ENCODE peak calls at places on chromosomes 2 and 18, in six cellular contexts. K is substantia nigra; I is body of pancreas; M is CD8-positive, alpha-beta T cell; L is RWPE2; D is transverse colon. F is an unnamed sample.

GRCh38 chr2:231512222-231512621 is 18.0 kb downstream of the NMUR1 start:
- DNase-seq in K (peak; percentile 7), I (no peak), M (no peak), L (no peak), D (no peak), F (no peak)

GRCh38 chr2:66434679-66435548 is at the start of gene MEIS1:
- DNase-seq in K (peak; percentile 82), I (peak; percentile 98), M (peak; percentile 28), L (peak; percentile 95), D (peak; percentile 80), F (no peak)

GRCh38 chr2:28084564-28084963 is 194.0 kb downstream of the BABAM2 start:
- DNase-seq in K (no peak), I (no peak), M (no peak), L (no peak), D (no peak), F (no peak)

GRCh38 chr18:63505566-63506335 is 29.0 kb downstream of the SERPINB5 start:
- DNase-seq in K (no peak), I (peak; percentile 6), M (no peak), L (no peak), D (peak; percentile 28), F (no peak)

GRCh38 chr2:220276736-220277444 is 649.5 kb downstream of the SLC4A3 start:
- DNase-seq in K (no peak), I (no peak), M (no peak), L (no peak), D (no peak), F (no peak)

GRCh38 chr18:49839012-49839411 is 25.7 kb upstream of the ACAA2 start:
- DNase-seq in K (no peak), I (no peak), M (no peak), L (peak; percentile 88), D (no peak), F (no peak)

GRCh38 chr18:10715791-10716190 is 190.0 kb downstream of the NAPG start:
- DNase-seq in K (no peak), I (peak; percentile 17), M (no peak), L (no peak), D (no peak), F (no peak)

GRCh38 chr2:189876271-189876670 is 92.0 kb downstream of the PMS1 start:
- DNase-seq in K (no peak), I (no peak), M (no peak), L (no peak), D (no peak), F (no peak)

GRCh38 chr2:186927185-186927866 is 78.4 kb upstream of the ZSWIM2 start:
- DNase-seq in K (no peak), I (no peak), M (no peak), L (no peak), D (no peak), F (no peak)

GRCh38 chr2:129256642-129257041 is 722.8 kb upstream of the RAB6C start:
- DNase-seq in K (no peak), I (no peak), M (no peak), L (no peak), D (no peak), F (no peak)

DNA sequence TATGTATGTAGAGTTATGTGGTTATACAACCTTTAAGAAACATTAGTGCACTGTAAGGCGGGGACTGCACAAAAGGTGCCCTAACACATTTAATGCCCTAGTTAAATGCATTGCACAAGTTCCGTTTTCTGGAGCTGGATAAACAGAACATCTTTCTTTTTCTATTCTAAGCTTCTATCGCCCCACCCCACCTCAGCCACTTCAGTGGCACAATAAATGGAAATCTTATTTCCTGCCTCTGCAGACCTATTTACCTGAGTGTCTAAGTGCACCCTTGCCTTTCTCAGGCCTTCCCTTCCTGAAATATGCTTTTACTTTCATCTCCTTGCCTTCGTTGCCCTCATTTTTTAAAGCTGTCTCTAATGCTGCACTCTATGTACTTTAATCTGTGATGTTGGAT is 123.5 kb downstream of the TANC1 start:
- DNase-seq in K (no peak), I (no peak), M (peak; percentile 16), L (no peak), D (peak; percentile 45), F (no peak)
- H3K27ac ChIP-seq in K (no peak overlapping the region), I (peak overlapping the region; percentile 63), M (no peak overlapping the region), L (peak overlapping the region; percentile 95), D (peak overlapping the region; percentile 83), F (no peak overlapping the region)

DNA sequence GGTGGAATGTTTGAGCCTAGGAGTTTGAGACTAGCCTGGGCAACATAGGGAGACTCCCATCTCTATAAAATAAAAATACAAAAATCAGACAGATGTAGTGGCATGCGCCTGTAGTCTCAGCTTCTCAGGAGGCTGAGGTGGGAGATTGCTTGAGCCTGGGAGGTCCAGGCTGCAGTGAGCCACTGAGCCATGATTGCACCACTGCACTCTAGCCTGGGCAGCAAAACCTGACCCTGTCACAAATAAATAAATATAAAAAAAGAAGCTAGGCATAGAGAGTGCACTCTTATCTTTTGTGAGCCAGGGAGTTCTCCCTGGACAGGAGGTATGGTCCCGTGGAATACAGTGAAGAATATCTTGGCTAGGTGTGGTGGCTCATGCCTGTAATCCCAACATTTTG is 11.0 kb upstream of the KYNU start:
- DNase-seq in K (no peak), I (no peak), M (no peak), L (no peak), D (no peak), F (no peak)
- H3K27ac ChIP-seq in K (no peak overlapping the region), I (peak overlapping the region; percentile 14), M (no peak overlapping the region), L (peak overlapping the region; percentile 93), D (no peak overlapping the region), F (no peak overlapping the region)

DNA sequence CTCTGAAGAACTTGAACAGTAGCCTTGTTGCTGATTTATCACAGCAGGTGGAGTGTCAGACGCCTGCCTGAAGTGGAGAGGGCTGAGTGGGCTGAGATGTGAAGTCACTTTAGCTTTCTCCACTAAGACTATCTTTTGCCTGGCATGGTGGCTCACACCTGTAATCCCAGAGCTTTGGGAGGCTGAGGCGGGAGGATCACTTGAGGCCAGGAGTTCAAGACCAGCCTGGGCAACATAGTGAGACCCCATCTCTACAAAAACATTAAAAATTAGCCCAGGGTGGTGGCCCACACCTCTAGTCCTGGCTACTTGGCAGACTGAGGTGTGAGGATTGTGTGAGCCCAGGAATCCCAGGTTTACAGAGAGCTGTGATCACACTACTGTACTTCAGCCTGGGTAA is 60.6 kb upstream of the TTC39C start:
- DNase-seq in K (no peak), I (no peak), M (no peak), L (no peak), D (no peak), F (no peak)
- H3K27ac ChIP-seq in K (no peak overlapping the region), I (no peak overlapping the region), M (no peak overlapping the region), L (no peak overlapping the region), D (no peak overlapping the region), F (no peak overlapping the region)

GRCh38 chr18:77818328-77818727 is 568.7 kb downstream of the GALR1 start:
- DNase-seq in K (no peak), I (no peak), M (no peak), L (no peak), D (no peak), F (no peak)

GRCh38 chr18:77820472-77820871 is 570.8 kb downstream of the GALR1 start:
- DNase-seq in K (no peak), I (no peak), M (no peak), L (no peak), D (no peak), F (no peak)

GRCh38 chr18:77811510-77811909 is 561.9 kb downstream of the GALR1 start:
- DNase-seq in K (no peak), I (peak; percentile 8), M (no peak), L (no peak), D (peak; percentile 53), F (no peak)

DNA sequence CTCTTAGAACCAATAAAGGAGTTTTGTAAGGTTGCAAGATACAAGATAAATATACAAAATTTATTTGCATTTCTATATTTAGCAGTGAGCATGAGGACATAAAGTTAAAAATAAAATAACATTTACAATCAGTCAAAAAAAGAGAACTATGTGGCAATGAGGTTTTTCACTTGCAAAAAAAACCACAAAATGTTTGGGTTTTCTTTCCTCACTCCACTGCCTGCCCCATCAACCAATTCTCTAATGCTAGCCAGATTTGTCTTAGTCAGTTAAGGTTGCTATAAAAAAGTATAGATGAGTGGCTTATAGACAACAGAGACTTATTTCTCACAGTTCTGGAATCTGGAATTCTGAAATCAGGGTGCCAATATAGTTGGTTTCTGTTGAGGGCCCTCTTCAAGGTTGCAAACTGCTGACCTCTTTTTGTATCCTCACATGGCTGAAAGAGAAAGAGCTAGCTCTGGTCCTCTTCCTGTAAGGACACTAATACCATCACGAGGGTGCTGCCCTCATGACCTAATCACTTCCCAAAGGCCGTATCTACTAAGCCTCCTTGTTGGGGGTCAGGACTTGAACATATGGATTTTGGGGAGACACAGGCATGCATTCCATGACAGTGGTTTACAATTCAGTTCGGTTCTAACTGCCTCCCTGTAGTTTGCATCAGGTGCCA is 566.2 kb downstream of the GALR1 start:
- DNase-seq in K (no peak), I (no peak), M (no peak), L (no peak), D (no peak), F (no peak)
- H3K27ac ChIP-seq in K (no peak overlapping the region), I (no peak overlapping the region), M (no peak overlapping the region), L (no peak overlapping the region), D (no peak overlapping the region), F (no peak overlapping the region)

DNA sequence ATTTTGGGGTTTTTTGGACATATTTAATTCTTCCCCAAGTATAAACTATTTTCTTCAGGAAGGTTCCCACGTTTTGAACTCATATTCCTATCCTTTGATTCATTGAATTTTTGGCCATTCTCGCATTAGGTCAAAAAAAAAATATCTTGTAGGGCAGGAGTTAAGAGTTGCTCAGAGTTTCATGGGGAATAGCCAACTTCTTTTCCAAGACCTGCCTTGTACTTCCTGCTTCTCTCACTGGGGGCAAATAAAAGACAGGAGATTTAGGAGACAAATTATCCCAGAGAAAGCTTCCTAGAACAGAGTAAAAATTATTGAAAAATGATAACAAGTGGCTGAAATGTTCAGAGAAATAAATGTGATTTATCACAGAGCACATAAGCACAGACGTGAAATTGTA is 55.2 kb upstream of the BCL11A start:
- DNase-seq in K (no peak), I (no peak), M (no peak), L (no peak), D (no peak), F (no peak)
- H3K27ac ChIP-seq in K (no peak overlapping the region), I (no peak overlapping the region), M (no peak overlapping the region), L (no peak overlapping the region), D (no peak overlapping the region), F (no peak overlapping the region)

GRCh38 chr2:237161239-237161638 is 75.5 kb downstream of the COPS8 start:
- DNase-seq in K (no peak), I (peak; percentile 54), M (no peak), L (no peak), D (no peak), F (no peak)
- H3K27ac ChIP-seq in K (no peak overlapping the region), I (no peak overlapping the region), M (no peak overlapping the region), L (no peak overlapping the region), D (peak overlapping the region; percentile 45), F (no peak overlapping the region)

DNA sequence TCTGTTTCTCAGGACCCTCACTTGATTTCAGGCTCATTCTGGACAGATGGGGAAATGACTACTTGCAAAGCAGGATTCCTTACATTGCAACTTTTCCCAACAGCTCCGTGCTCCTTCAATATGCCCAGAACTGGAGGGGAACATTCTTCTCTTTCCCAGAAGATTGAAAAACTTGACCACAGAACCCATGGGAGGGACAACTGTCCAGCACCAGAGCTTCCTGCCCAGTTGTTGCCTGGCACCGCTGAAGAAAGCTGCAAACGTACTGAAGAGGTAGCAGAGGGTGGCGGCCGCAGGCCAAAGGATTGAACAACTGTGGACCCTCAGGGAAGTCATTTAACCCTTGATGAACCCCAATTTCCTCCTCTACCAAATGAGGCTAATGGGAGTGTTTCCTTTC is 25.1 kb downstream of the BCL11A start:
- DNase-seq in K (no peak), I (no peak), M (no peak), L (no peak), D (no peak), F (no peak)
- H3K27ac ChIP-seq in K (no peak overlapping the region), I (no peak overlapping the region), M (no peak overlapping the region), L (no peak overlapping the region), D (peak overlapping the region; percentile 72), F (no peak overlapping the region)

GRCh38 chr2:105797298-105797819 is 52.6 kb downstream of the NCK2 start:
- DNase-seq in K (no peak), I (peak; percentile 35), M (peak; percentile 42), L (no peak), D (no peak), F (no peak)
- H3K27ac ChIP-seq in K (no peak overlapping the region), I (peak overlapping the region; percentile 52), M (peak overlapping the region; percentile 51), L (peak overlapping the region; percentile 53), D (peak overlapping the region; percentile 76), F (peak overlapping the region; percentile 74)